ENCODE peak calls at places on chromosomes 16 and 17, in four cellular contexts. P is left cardiac atrium; T is stimulated activated naive CD4-positive, alpha-beta T cell treated with Interleukin-2 at 50 U/mL for 16 hours; I is GM13976. Q is an unnamed sample.

GRCh38 chr17:6753006-6753445 is 2.8 kb upstream of the XAF1 start:
- DNase-seq in I (peak; percentile 33), T (no peak), P (peak; percentile 79), Q (peak; percentile 52)

GRCh38 chr17:78174332-78174869 is 6.0 kb downstream of the SYNGR2 start:
- DNase-seq in P (peak; percentile 83), I (peak; percentile 45), T (no peak), Q (peak; percentile 51)

GRCh38 chr16:88691924-88692560 is 5.7 kb upstream of the SNAI3 start:
- DNase-seq in I (no peak), P (no peak), T (peak; percentile 18), Q (no peak)

GRCh38 chr17:29746669-29747068 is 124.0 kb upstream of the CORO6 start:
- DNase-seq in T (no peak), P (no peak), I (no peak), Q (no peak)

GRCh38 chr17:47989700-47990099 is 18.8 kb downstream of the CDK5RAP3 start:
- DNase-seq in P (no peak), I (no peak), T (no peak), Q (peak; percentile 78)

GRCh38 chr16:86072328-86073102 is 173.6 kb downstream of the IRF8 start:
- DNase-seq in P (peak; percentile 71), T (peak; percentile 7), I (peak; percentile 83), Q (peak; percentile 66)

GRCh38 chr16:11497329-11497805 is 89.4 kb downstream of the LITAF start:
- DNase-seq in I (no peak), P (peak; percentile 91), T (no peak), Q (peak; percentile 56)

GRCh38 chr16:912322-912683 is 58.5 kb downstream of the LMF1 start:
- DNase-seq in I (no peak), P (no peak), T (no peak), Q (no peak)

GRCh38 chr16:892536-893255 is 78.1 kb downstream of the LMF1 start:
- DNase-seq in P (no peak), T (no peak), I (no peak), Q (no peak)

GRCh38 chr17:57401556-57402488 is 145.5 kb downstream of the MSI2 start:
- DNase-seq in I (peak; percentile 37), T (no peak), P (no peak), Q (peak; percentile 17)

GRCh38 chr17:250487-251300 is 69.2 kb upstream of the DOC2B start:
- DNase-seq in T (no peak), P (peak; percentile 0), I (no peak), Q (no peak)

GRCh38 chr17:61456688-61457225 is 4.5 kb downstream of the TBX4 start:
- DNase-seq in P (no peak), I (no peak), T (no peak), Q (no peak)

GRCh38 chr17:31907342-31907975 is 6.0 kb upstream of the UTP6 start:
- DNase-seq in P (peak; percentile 61), T (no peak), I (no peak), Q (no peak)

GRCh38 chr16:25366078-25366477 is 108.4 kb upstream of the ZKSCAN2 start:
- DNase-seq in P (no peak), I (no peak), T (no peak), Q (no peak)

GRCh38 chr16:49834496-49835009 is 21.4 kb downstream of the ZNF423 start:
- DNase-seq in I (no peak), P (peak; percentile 68), T (no peak), Q (no peak)

GRCh38 chr17:39306509-39307212 is 80.9 kb upstream of the STAC2 start:
- DNase-seq in P (no peak), T (no peak), I (peak; percentile 54), Q (peak; percentile 47)